ENCODE peak calls at places on chromosome 3, in eight cellular contexts. One of them, this sample, is unnamed.

GRCh38 chr3:57959407-57960173 is 48.6 kb upstream of the FLNB start:
- DNase-seq in body of pancreas: peak; percentile 41
- DNase-seq in esophagus muscularis mucosa: no peak
- DNase-seq in spleen: no peak
- DNase-seq in kidney: no peak
- DNase-seq in NT2/D1: no peak
- DNase-seq in left ventricle myocardium inferior: no peak
- DNase-seq in mammary epithelial cell: peak; percentile 74
- DNase-seq in this sample: no peak

GRCh38 chr3:139772539-139773500 is 95.0 kb upstream of the NMNAT3 start:
- DNase-seq in body of pancreas: peak; percentile 13
- DNase-seq in left ventricle myocardium inferior: no peak
- DNase-seq in kidney: no peak
- DNase-seq in mammary epithelial cell: peak; percentile 72
- DNase-seq in NT2/D1: no peak
- DNase-seq in spleen: no peak
- DNase-seq in esophagus muscularis mucosa: peak; percentile 26
- DNase-seq in this sample: no peak

GRCh38 chr3:153052096-153052460 is 109.9 kb upstream of the RAP2B start:
- DNase-seq in body of pancreas: peak; percentile 9
- DNase-seq in left ventricle myocardium inferior: no peak
- DNase-seq in mammary epithelial cell: peak; percentile 98
- DNase-seq in NT2/D1: no peak
- DNase-seq in kidney: no peak
- DNase-seq in esophagus muscularis mucosa: peak; percentile 79
- DNase-seq in spleen: no peak
- DNase-seq in this sample: no peak

GRCh38 chr3:135966349-135966695 is 794 bp downstream of the PPP2R3A start:
- DNase-seq in kidney: no peak
- DNase-seq in esophagus muscularis mucosa: no peak
- DNase-seq in mammary epithelial cell: no peak
- DNase-seq in body of pancreas: no peak
- DNase-seq in NT2/D1: no peak
- DNase-seq in left ventricle myocardium inferior: no peak
- DNase-seq in spleen: peak; percentile 79
- DNase-seq in this sample: no peak

GRCh38 chr3:165837058-165837525 is at the start of gene BCHE:
- DNase-seq in NT2/D1: peak; percentile 13
- DNase-seq in body of pancreas: peak; percentile 64
- DNase-seq in left ventricle myocardium inferior: peak; percentile 20
- DNase-seq in mammary epithelial cell: no peak
- DNase-seq in kidney: no peak
- DNase-seq in spleen: no peak
- DNase-seq in esophagus muscularis mucosa: no peak
- DNase-seq in this sample: no peak

GRCh38 chr3:28008235-28008634 is 233.2 kb upstream of the CMC1 start:
- DNase-seq in body of pancreas: no peak
- DNase-seq in kidney: no peak
- DNase-seq in NT2/D1: no peak
- DNase-seq in spleen: no peak
- DNase-seq in left ventricle myocardium inferior: no peak
- DNase-seq in esophagus muscularis mucosa: no peak
- DNase-seq in mammary epithelial cell: no peak
- DNase-seq in this sample: no peak

GRCh38 chr3:146209371-146209770 is 41.5 kb downstream of the PLSCR4 start:
- DNase-seq in mammary epithelial cell: no peak
- DNase-seq in kidney: no peak
- DNase-seq in left ventricle myocardium inferior: no peak
- DNase-seq in NT2/D1: no peak
- DNase-seq in esophagus muscularis mucosa: no peak
- DNase-seq in body of pancreas: no peak
- DNase-seq in spleen: no peak
- DNase-seq in this sample: no peak

GRCh38 chr3:117645561-117646242 is 936.1 kb downstream of the TUSC7 start:
- DNase-seq in esophagus muscularis mucosa: no peak
- DNase-seq in kidney: no peak
- DNase-seq in body of pancreas: no peak
- DNase-seq in spleen: no peak
- DNase-seq in NT2/D1: no peak
- DNase-seq in left ventricle myocardium inferior: no peak
- DNase-seq in mammary epithelial cell: no peak
- DNase-seq in this sample: no peak

GRCh38 chr3:113250566-113250965 is 39.2 kb downstream of the BOC start:
- DNase-seq in left ventricle myocardium inferior: no peak
- DNase-seq in mammary epithelial cell: no peak
- DNase-seq in NT2/D1: no peak
- DNase-seq in spleen: no peak
- DNase-seq in esophagus muscularis mucosa: no peak
- DNase-seq in body of pancreas: no peak
- DNase-seq in kidney: no peak
- DNase-seq in this sample: no peak

GRCh38 chr3:37072892-37073291 is 79.6 kb downstream of the MLH1 start:
- DNase-seq in spleen: no peak
- DNase-seq in mammary epithelial cell: peak; percentile 43
- DNase-seq in esophagus muscularis mucosa: no peak
- DNase-seq in left ventricle myocardium inferior: no peak
- DNase-seq in NT2/D1: no peak
- DNase-seq in kidney: no peak
- DNase-seq in body of pancreas: no peak
- DNase-seq in this sample: no peak

GRCh38 chr3:132822266-132822665 is 100.1 kb upstream of the NPHP3 start:
- DNase-seq in left ventricle myocardium inferior: no peak
- DNase-seq in esophagus muscularis mucosa: no peak
- DNase-seq in mammary epithelial cell: no peak
- DNase-seq in kidney: no peak
- DNase-seq in body of pancreas: no peak
- DNase-seq in NT2/D1: no peak
- DNase-seq in spleen: no peak
- DNase-seq in this sample: no peak

GRCh38 chr3:127628788-127629456 is at the start of gene PODXL2:
- DNase-seq in esophagus muscularis mucosa: no peak
- DNase-seq in spleen: peak; percentile 84
- DNase-seq in mammary epithelial cell: peak; percentile 26
- DNase-seq in left ventricle myocardium inferior: peak; percentile 57
- DNase-seq in kidney: no peak
- DNase-seq in body of pancreas: peak; percentile 50
- DNase-seq in NT2/D1: peak; percentile 52
- DNase-seq in this sample: no peak

GRCh38 chr3:107241217-107241616 is 136.0 kb upstream of the CCDC54 start:
- DNase-seq in mammary epithelial cell: peak; percentile 71
- DNase-seq in NT2/D1: no peak
- DNase-seq in left ventricle myocardium inferior: peak; percentile 24
- DNase-seq in spleen: peak; percentile 71
- DNase-seq in body of pancreas: peak; percentile 17
- DNase-seq in esophagus muscularis mucosa: no peak
- DNase-seq in kidney: peak; percentile 79
- DNase-seq in this sample: no peak

DNA sequence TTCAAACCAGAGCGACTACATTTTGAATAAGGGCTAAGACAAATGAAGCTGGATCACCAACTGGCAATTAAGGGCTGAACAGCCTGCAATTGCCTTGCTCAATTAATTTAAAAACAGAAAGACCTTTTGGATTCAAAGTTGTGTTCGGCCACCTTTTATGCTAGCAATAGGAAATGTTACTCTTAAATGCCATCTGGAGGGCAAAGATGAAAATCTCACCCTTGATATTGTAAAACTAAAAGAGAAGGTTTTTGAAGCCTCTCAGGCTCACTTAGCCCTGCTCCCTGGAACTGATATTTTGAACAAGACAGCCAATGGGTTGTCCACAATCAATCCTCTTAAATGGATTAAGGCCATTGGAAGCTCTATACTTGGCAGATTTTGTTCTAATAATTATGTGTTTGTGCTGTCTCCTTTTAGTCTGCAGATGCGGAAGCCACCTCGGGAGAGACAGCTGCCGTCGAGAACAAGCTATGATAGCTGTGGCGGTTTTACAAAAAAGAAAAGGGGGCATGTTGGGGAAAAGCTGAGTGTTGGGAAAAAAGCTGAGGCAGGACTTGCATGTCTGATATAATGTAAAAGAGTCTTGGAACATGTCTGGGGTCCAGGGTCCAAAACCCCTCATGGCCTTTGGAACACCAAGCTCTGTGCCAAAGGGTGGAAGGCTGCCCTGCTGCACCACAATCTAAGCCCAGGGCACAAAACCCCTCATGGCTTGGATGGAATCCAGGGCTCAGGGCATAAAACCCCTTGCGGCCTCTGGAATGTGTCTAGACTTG is 44.4 kb downstream of the ACAD9 start:
- DNase-seq in spleen: no peak
- DNase-seq in mammary epithelial cell: no peak
- DNase-seq in kidney: no peak
- DNase-seq in left ventricle myocardium inferior: no peak
- DNase-seq in esophagus muscularis mucosa: no peak
- DNase-seq in NT2/D1: no peak
- DNase-seq in body of pancreas: no peak
- DNase-seq in this sample: no peak
- H3K9me3 ChIP-seq in spleen: peaks cover 28% of the 10 kb centered on the region
- H3K9me3 ChIP-seq in mammary epithelial cell: peaks cover 38% of the 10 kb centered on the region
- H3K9me3 ChIP-seq in kidney: no peaks in the 10 kb centered on the region
- H3K9me3 ChIP-seq in left ventricle myocardium inferior: peaks cover 21% of the 10 kb centered on the region
- H3K9me3 ChIP-seq in esophagus muscularis mucosa: peaks cover 5% of the 10 kb centered on the region
- H3K9me3 ChIP-seq in NT2/D1: peaks cover 72% of the 10 kb centered on the region
- H3K9me3 ChIP-seq in body of pancreas: no peaks in the 10 kb centered on the region
- H3K9me3 ChIP-seq in this sample: no peaks in the 10 kb centered on the region

DNA sequence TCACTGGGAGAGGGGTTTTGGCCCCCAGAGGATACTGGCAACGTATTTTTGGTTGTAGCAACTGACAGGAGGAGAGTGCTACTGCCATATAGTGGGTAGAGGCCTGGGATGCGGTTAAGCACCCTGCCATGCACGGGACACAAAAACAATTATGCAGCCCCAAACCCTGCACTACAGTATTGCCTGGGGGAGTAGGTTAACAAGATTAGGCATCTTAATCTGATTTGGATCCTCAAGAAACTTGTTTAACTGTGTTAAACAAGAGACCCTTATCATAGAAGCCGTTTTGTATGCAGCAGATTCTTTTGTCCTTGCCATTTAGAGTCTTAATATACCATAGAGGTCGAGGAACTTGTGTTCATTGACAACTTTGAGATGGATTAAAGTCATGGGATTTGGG is 3.4 kb downstream of the PHLDB2 start:
- DNase-seq in esophagus muscularis mucosa: no peak
- DNase-seq in body of pancreas: no peak
- DNase-seq in mammary epithelial cell: peak; percentile 18
- DNase-seq in left ventricle myocardium inferior: no peak
- DNase-seq in spleen: no peak
- DNase-seq in NT2/D1: no peak
- DNase-seq in kidney: no peak
- DNase-seq in this sample: no peak
- H3K4me3 ChIP-seq in esophagus muscularis mucosa: peak overlapping the region; percentile 9
- H3K4me3 ChIP-seq in body of pancreas: no peak overlapping the region
- H3K4me3 ChIP-seq in mammary epithelial cell: peak overlapping the region; percentile 27
- H3K4me3 ChIP-seq in left ventricle myocardium inferior: peak overlapping the region; percentile 77
- H3K4me3 ChIP-seq in spleen: no peak overlapping the region
- H3K4me3 ChIP-seq in NT2/D1: no peak overlapping the region
- H3K4me3 ChIP-seq in kidney: no peak overlapping the region
- H3K4me3 ChIP-seq in this sample: no peak overlapping the region

GRCh38 chr3:46282041-46282440 is 39.8 kb downstream of the CCR3 start:
- DNase-seq in NT2/D1: no peak
- DNase-seq in kidney: no peak
- DNase-seq in mammary epithelial cell: no peak
- DNase-seq in esophagus muscularis mucosa: peak; percentile 60
- DNase-seq in spleen: no peak
- DNase-seq in body of pancreas: no peak
- DNase-seq in left ventricle myocardium inferior: no peak
- DNase-seq in this sample: no peak

GRCh38 chr3:46278816-46279672 is 36.8 kb downstream of the CCR3 start:
- DNase-seq in kidney: no peak
- DNase-seq in NT2/D1: no peak
- DNase-seq in esophagus muscularis mucosa: peak; percentile 19
- DNase-seq in left ventricle myocardium inferior: no peak
- DNase-seq in mammary epithelial cell: no peak
- DNase-seq in body of pancreas: no peak
- DNase-seq in spleen: no peak
- DNase-seq in this sample: no peak

GRCh38 chr3:46282696-46283095 is 40.4 kb downstream of the CCR3 start:
- DNase-seq in esophagus muscularis mucosa: peak; percentile 79
- DNase-seq in kidney: no peak
- DNase-seq in left ventricle myocardium inferior: no peak
- DNase-seq in spleen: no peak
- DNase-seq in body of pancreas: no peak
- DNase-seq in NT2/D1: no peak
- DNase-seq in mammary epithelial cell: no peak
- DNase-seq in this sample: no peak

GRCh38 chr3:46277476-46277875 is 35.2 kb downstream of the CCR3 start:
- DNase-seq in esophagus muscularis mucosa: peak; percentile 55
- DNase-seq in mammary epithelial cell: no peak
- DNase-seq in body of pancreas: no peak
- DNase-seq in NT2/D1: no peak
- DNase-seq in left ventricle myocardium inferior: no peak
- DNase-seq in kidney: no peak
- DNase-seq in spleen: no peak
- DNase-seq in this sample: no peak

DNA sequence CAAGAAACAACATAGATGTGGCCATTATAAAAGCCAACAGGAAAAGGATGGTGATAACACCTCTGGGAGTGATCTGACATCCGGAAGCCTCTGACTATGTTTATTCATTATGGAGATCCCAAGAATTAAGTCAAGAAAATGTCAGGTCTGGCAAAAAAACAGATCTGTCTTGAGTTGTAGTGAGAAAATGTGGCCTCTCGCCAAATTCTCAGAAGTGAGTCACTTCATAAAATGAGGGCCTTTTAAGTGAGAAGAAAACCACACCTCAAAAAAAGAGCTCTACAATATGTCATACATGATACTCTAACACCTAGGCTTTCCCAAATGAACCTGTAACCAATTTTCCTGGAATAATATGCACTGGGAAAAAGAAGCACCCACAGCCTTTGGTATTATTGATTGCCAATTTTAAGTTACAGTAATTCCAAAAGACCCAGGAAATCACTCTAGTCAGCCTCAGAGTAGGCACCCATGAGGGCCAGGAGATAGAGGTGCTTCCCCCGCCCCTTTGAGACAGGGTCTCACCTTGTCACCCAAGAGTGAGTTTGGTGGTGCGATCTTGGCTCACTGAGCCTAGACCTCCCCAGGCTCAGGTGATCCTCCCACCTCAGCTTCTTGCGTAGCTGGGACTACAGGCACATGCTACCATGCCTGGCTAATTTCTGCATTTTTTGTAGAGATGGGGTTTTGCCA is 38.0 kb downstream of the CCR3 start:
- DNase-seq in body of pancreas: peak; percentile 26
- DNase-seq in esophagus muscularis mucosa: peak; percentile 90
- DNase-seq in left ventricle myocardium inferior: no peak
- DNase-seq in spleen: no peak
- DNase-seq in mammary epithelial cell: peak; percentile 84
- DNase-seq in kidney: no peak
- DNase-seq in NT2/D1: no peak
- DNase-seq in this sample: peak; percentile 35
- H3K4me1 ChIP-seq in body of pancreas: no peaks in the 10 kb centered on the region
- H3K4me1 ChIP-seq in esophagus muscularis mucosa: no peaks in the 10 kb centered on the region
- H3K4me1 ChIP-seq in left ventricle myocardium inferior: peaks cover 3% of the 10 kb centered on the region
- H3K4me1 ChIP-seq in spleen: peaks cover 8% of the 10 kb centered on the region
- H3K4me1 ChIP-seq in mammary epithelial cell: no peaks in the 10 kb centered on the region
- H3K4me1 ChIP-seq in kidney: no peaks in the 10 kb centered on the region
- H3K4me1 ChIP-seq in NT2/D1: no peaks in the 10 kb centered on the region
- H3K4me1 ChIP-seq in this sample: peaks cover 63% of the 10 kb centered on the region

GRCh38 chr3:66426135-66426534 is 74.7 kb downstream of the LRIG1 start:
- DNase-seq in esophagus muscularis mucosa: no peak
- DNase-seq in spleen: no peak
- DNase-seq in body of pancreas: no peak
- DNase-seq in NT2/D1: no peak
- DNase-seq in mammary epithelial cell: no peak
- DNase-seq in kidney: no peak
- DNase-seq in left ventricle myocardium inferior: no peak
- DNase-seq in this sample: no peak
- H3K9me3 ChIP-seq in esophagus muscularis mucosa: no peaks in the 10 kb centered on the region
- H3K9me3 ChIP-seq in spleen: peaks cover 15% of the 10 kb centered on the region
- H3K9me3 ChIP-seq in body of pancreas: no peaks in the 10 kb centered on the region
- H3K9me3 ChIP-seq in NT2/D1: peaks cover 31% of the 10 kb centered on the region
- H3K9me3 ChIP-seq in mammary epithelial cell: peaks cover 8% of the 10 kb centered on the region
- H3K9me3 ChIP-seq in kidney: no peaks in the 10 kb centered on the region
- H3K9me3 ChIP-seq in left ventricle myocardium inferior: peaks cover 10% of the 10 kb centered on the region
- H3K9me3 ChIP-seq in this sample: no peaks in the 10 kb centered on the region

GRCh38 chr3:172606021-172606420 is 82.8 kb upstream of the TNFSF10 start:
- DNase-seq in spleen: no peak
- DNase-seq in body of pancreas: no peak
- DNase-seq in esophagus muscularis mucosa: no peak
- DNase-seq in mammary epithelial cell: peak; percentile 38
- DNase-seq in left ventricle myocardium inferior: no peak
- DNase-seq in kidney: no peak
- DNase-seq in NT2/D1: no peak
- DNase-seq in this sample: no peak
- H3K4me3 ChIP-seq in spleen: no peak overlapping the region
- H3K4me3 ChIP-seq in body of pancreas: no peak overlapping the region
- H3K4me3 ChIP-seq in esophagus muscularis mucosa: no peak overlapping the region
- H3K4me3 ChIP-seq in mammary epithelial cell: no peak overlapping the region
- H3K4me3 ChIP-seq in left ventricle myocardium inferior: no peak overlapping the region
- H3K4me3 ChIP-seq in kidney: no peak overlapping the region
- H3K4me3 ChIP-seq in NT2/D1: no peak overlapping the region
- H3K4me3 ChIP-seq in this sample: no peak overlapping the region

This sample was measured in effector memory CD4-positive, alpha-beta T cell.